ENCODE peak calls at places on chromosomes 13 and 19, in ten cellular contexts. One of them, this sample, is unnamed.

GRCh38 chr13:52701728-52702480 is 37.7 kb downstream of the CNMD start:
- DNase-seq in iPS-NIHi11: no peak
- DNase-seq in effector CD4-positive, alpha-beta T cell: no peak
- DNase-seq in A549: no peak
- DNase-seq in GM10248: no peak
- DNase-seq in foreskin melanocyte: no peak
- DNase-seq in RWPE1: no peak
- DNase-seq in NCI-H146: no peak
- DNase-seq in lower leg skin: no peak
- DNase-seq in AG08395: no peak
- DNase-seq in this sample: no peak

GRCh38 chr13:36758345-36758744 is 60.7 kb upstream of the RFXAP start:
- DNase-seq in iPS-NIHi11: no peak
- DNase-seq in effector CD4-positive, alpha-beta T cell: no peak
- DNase-seq in A549: no peak
- DNase-seq in GM10248: no peak
- DNase-seq in foreskin melanocyte: no peak
- DNase-seq in RWPE1: no peak
- DNase-seq in NCI-H146: peak; percentile 75
- DNase-seq in lower leg skin: no peak
- DNase-seq in AG08395: no peak
- DNase-seq in this sample: no peak

GRCh38 chr19:4877753-4878490 is 10.5 kb upstream of the PLIN3 start:
- DNase-seq in iPS-NIHi11: peak; percentile 67
- DNase-seq in effector CD4-positive, alpha-beta T cell: no peak
- DNase-seq in A549: no peak
- DNase-seq in GM10248: no peak
- DNase-seq in foreskin melanocyte: no peak
- DNase-seq in RWPE1: no peak
- DNase-seq in NCI-H146: no peak
- DNase-seq in lower leg skin: no peak
- DNase-seq in AG08395: no peak
- DNase-seq in this sample: no peak

GRCh38 chr19:47264629-47265028 is 8.3 kb downstream of the CCDC9 start:
- DNase-seq in iPS-NIHi11: no peak
- DNase-seq in effector CD4-positive, alpha-beta T cell: no peak
- DNase-seq in A549: no peak
- DNase-seq in GM10248: no peak
- DNase-seq in foreskin melanocyte: no peak
- DNase-seq in RWPE1: no peak
- DNase-seq in NCI-H146: no peak
- DNase-seq in lower leg skin: no peak
- DNase-seq in AG08395: no peak
- DNase-seq in this sample: no peak

GRCh38 chr13:114148521-114148855 is 16.1 kb upstream of the RASA3 start:
- DNase-seq in iPS-NIHi11: no peak
- DNase-seq in effector CD4-positive, alpha-beta T cell: peak; percentile 83
- DNase-seq in A549: no peak
- DNase-seq in GM10248: peak; percentile 70
- DNase-seq in foreskin melanocyte: no peak
- DNase-seq in RWPE1: no peak
- DNase-seq in NCI-H146: no peak
- DNase-seq in lower leg skin: no peak
- DNase-seq in AG08395: no peak
- DNase-seq in this sample: no peak

GRCh38 chr13:29566864-29567263 is 28.6 kb downstream of the SLC7A1 start:
- DNase-seq in iPS-NIHi11: no peak
- DNase-seq in effector CD4-positive, alpha-beta T cell: no peak
- DNase-seq in A549: no peak
- DNase-seq in GM10248: no peak
- DNase-seq in foreskin melanocyte: no peak
- DNase-seq in RWPE1: no peak
- DNase-seq in NCI-H146: no peak
- DNase-seq in lower leg skin: no peak
- DNase-seq in AG08395: no peak
- DNase-seq in this sample: no peak

GRCh38 chr19:5923356-5923755 is 9.3 kb downstream of the CAPS start:
- DNase-seq in iPS-NIHi11: no peak
- DNase-seq in effector CD4-positive, alpha-beta T cell: no peak
- DNase-seq in A549: no peak
- DNase-seq in GM10248: no peak
- DNase-seq in foreskin melanocyte: no peak
- DNase-seq in RWPE1: no peak
- DNase-seq in NCI-H146: no peak
- DNase-seq in lower leg skin: no peak
- DNase-seq in AG08395: no peak
- DNase-seq in this sample: no peak

GRCh38 chr13:79501538-79502232 is 20.7 kb downstream of the NDFIP2 start:
- DNase-seq in iPS-NIHi11: no peak
- DNase-seq in effector CD4-positive, alpha-beta T cell: no peak
- DNase-seq in A549: no peak
- DNase-seq in GM10248: no peak
- DNase-seq in foreskin melanocyte: no peak
- DNase-seq in RWPE1: no peak
- DNase-seq in NCI-H146: no peak
- DNase-seq in lower leg skin: no peak
- DNase-seq in AG08395: peak; percentile 17
- DNase-seq in this sample: no peak

GRCh38 chr13:70747305-70747704 is 639.1 kb upstream of the KLHL1 start:
- DNase-seq in iPS-NIHi11: no peak
- DNase-seq in effector CD4-positive, alpha-beta T cell: no peak
- DNase-seq in A549: no peak
- DNase-seq in GM10248: no peak
- DNase-seq in foreskin melanocyte: no peak
- DNase-seq in RWPE1: no peak
- DNase-seq in NCI-H146: no peak
- DNase-seq in lower leg skin: no peak
- DNase-seq in AG08395: no peak
- DNase-seq in this sample: no peak

GRCh38 chr19:46898731-46899130 is 37.9 kb downstream of the ARHGAP35 start:
- DNase-seq in iPS-NIHi11: no peak
- DNase-seq in effector CD4-positive, alpha-beta T cell: no peak
- DNase-seq in A549: no peak
- DNase-seq in GM10248: no peak
- DNase-seq in foreskin melanocyte: no peak
- DNase-seq in RWPE1: peak; percentile 45
- DNase-seq in NCI-H146: no peak
- DNase-seq in lower leg skin: peak; percentile 61
- DNase-seq in AG08395: peak; percentile 40
- DNase-seq in this sample: no peak

This sample was measured in tibial nerve.